ENCODE peak calls at places on chromosome 11, in five cellular contexts. H, Y, S, E and K are unnamed samples. For H3K4me1, the result is how much of the 10 kb centered on the place peaks cover.

GRCh38 chr11:12224537-12224893 is 114.1 kb downstream of the MICAL2 start:
- DNase-seq in H (peak), Y (no peak), S (no peak), E (no peak), K (peak)

GRCh38 chr11:61701298-61701993 is 21.3 kb downstream of the DAGLA start:
- DNase-seq in H (peak), Y (peak), S (no peak), E (peak), K (no peak)

GRCh38 chr11:12182650-12183511 is 72.5 kb downstream of the MICAL2 start:
- DNase-seq in H (peak), Y (peak), S (peak), E (peak), K (peak)

GRCh38 chr11:123268118-123268517 is 73.1 kb upstream of the CLMP start:
- DNase-seq in H (no peak), Y (no peak), S (peak), E (no peak), K (no peak)

GRCh38 chr11:93895106-93895862 is 44.9 kb upstream of the VSTM5 start:
- DNase-seq in H (peak), Y (peak), S (peak), E (peak), K (peak)

GRCh38 chr11:34978236-34979191 is 62.1 kb downstream of the PDHX start:
- DNase-seq in H (no peak), Y (peak), S (no peak), E (no peak), K (no peak)

GRCh38 chr11:112017538-112017937 is 7.7 kb upstream of the DLAT start:
- DNase-seq in H (peak), Y (no peak), S (peak), E (no peak), K (peak)

GRCh38 chr11:12066056-12066798 is 44.2 kb upstream of the MICAL2 start:
- DNase-seq in H (peak), Y (peak), S (peak), E (peak), K (peak)

GRCh38 chr11:9850224-9850895 is 186.5 kb downstream of the SWAP70 start:
- DNase-seq in H (peak), Y (no peak), S (peak), E (no peak), K (no peak)

GRCh38 chr11:124753207-124753606 is 1.2 kb upstream of the VSIG2 start:
- DNase-seq in H (no peak), Y (no peak), S (no peak), E (no peak), K (no peak)

GRCh38 chr11:116101737-116102275 is 597.6 kb upstream of the CADM1 start:
- DNase-seq in H (no peak), Y (no peak), S (no peak), E (no peak), K (no peak)

GRCh38 chr11:3913921-3914320 is 58.5 kb downstream of the STIM1 start:
- DNase-seq in H (no peak), Y (no peak), S (no peak), E (no peak), K (peak)

GRCh38 chr11:3907590-3907989 is 52.1 kb downstream of the STIM1 start:
- DNase-seq in H (no peak), Y (no peak), S (no peak), E (no peak), K (no peak)

GRCh38 chr11:3914807-3915206 is 59.3 kb downstream of the STIM1 start:
- DNase-seq in H (no peak), Y (no peak), S (peak), E (no peak), K (peak)

GRCh38 chr11:3909901-3910300 is 54.4 kb downstream of the STIM1 start:
- DNase-seq in H (no peak), Y (no peak), S (no peak), E (no peak), K (no peak)

DNA sequence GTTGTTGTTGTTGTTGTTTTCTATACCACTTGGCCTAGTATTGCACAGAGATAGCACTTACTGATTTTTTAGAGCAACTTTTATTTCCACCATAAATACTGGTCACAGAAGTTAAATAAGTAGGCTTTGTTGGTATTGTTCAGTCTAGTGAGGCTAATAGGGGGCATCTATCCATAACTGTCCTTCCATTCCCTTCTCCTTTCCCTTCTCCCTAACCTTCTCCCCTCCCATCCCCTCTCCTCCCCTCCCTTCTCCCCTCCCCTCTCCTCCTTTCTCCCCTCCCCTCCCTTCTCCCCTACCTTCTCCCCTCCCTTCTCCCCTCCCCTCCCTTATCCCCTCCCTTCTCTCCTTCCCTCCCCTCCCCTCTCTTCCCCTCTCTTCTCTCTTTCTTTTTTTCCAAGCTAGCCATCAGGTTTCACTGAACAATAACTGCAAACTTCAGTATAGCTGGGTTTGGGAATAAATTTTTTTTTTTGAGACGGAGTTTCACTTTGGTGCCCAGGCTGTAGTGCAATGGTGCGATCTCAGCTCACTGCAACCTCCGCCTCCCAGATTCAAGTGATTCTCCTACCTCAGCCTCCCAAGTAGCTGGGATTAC is 56.5 kb downstream of the STIM1 start:
- DNase-seq in H (no peak), Y (no peak), S (no peak), E (no peak), K (no peak)
- H3K4me1 ChIP-seq in H (under half), Y (under half), S (under half), E (under half), K (under half)

GRCh38 chr11:130408401-130408890 is 20.0 kb downstream of the ADAMTS8 start:
- DNase-seq in H (no peak), Y (no peak), S (no peak), E (no peak), K (no peak)
- H3K4me2 ChIP-seq in H (no peak), Y (no peak), S (peak), E (no peak), K (no peak)

GRCh38 chr11:107810875-107811274 is 47.7 kb downstream of the SLC35F2 start:
- DNase-seq in H (peak), Y (no peak), S (no peak), E (no peak), K (no peak)
- H3K4me1 ChIP-seq in H (under half), Y (under half), S (under half), E (under half), K (under half)

GRCh38 chr11:105033781-105034180 is 1.2 kb downstream of the CASP1 start:
- DNase-seq in H (no peak), Y (no peak), S (no peak), E (no peak), K (no peak)

GRCh38 chr11:105032495-105032894 is 2.4 kb downstream of the CASP1 start:
- DNase-seq in H (no peak), Y (no peak), S (no peak), E (no peak), K (no peak)

GRCh38 chr11:105033344-105033743 is 1.6 kb downstream of the CASP1 start:
- DNase-seq in H (no peak), Y (no peak), S (no peak), E (no peak), K (no peak)

GRCh38 chr11:105040703-105041102 is 4.4 kb downstream of the CARD16 start:
- DNase-seq in H (no peak), Y (no peak), S (no peak), E (no peak), K (no peak)

GRCh38 chr11:105035262-105035620 is 297 bp upstream of the CASP1 start:
- DNase-seq in H (no peak), Y (no peak), S (no peak), E (no peak), K (no peak)
- H3K4me2 ChIP-seq in H (peak), Y (no peak), S (peak), E (peak), K (peak)